ENCODE peak calls at places on chromosomes 12 and 14, in seven cellular contexts. S is fibroblast of lung, Q is GM19239, E is ovary, O is renal cortical epithelial cell, I is osteocyte, J is brain microvascular endothelial cell. N is an unnamed sample.

GRCh38 chr12:119406811-119407210 is 72.3 kb downstream of the CCDC60 start:
- DNase-seq in E (no peak), I (no peak), O (no peak), Q (no peak), S (no peak), J (no peak), N (no peak)

GRCh38 chr14:50792058-50792477 is 38.9 kb downstream of the NIN start:
- DNase-seq in S (no peak), E (no peak), I (no peak), O (no peak), J (no peak), Q (no peak), N (no peak)

GRCh38 chr12:21849878-21850277 is 75.4 kb upstream of the KCNJ8 start:
- DNase-seq in S (no peak), Q (no peak), E (no peak), O (no peak), J (no peak), I (no peak), N (no peak)

GRCh38 chr14:58805605-58806358 is 168.0 kb downstream of the DACT1 start:
- DNase-seq in S (peak; percentile 63), E (no peak), Q (no peak), J (peak; percentile 69), O (peak; percentile 27), I (no peak), N (peak; percentile 94)

GRCh38 chr14:91047174-91047753 is 13.2 kb downstream of the RPS6KA5 start:
- DNase-seq in E (no peak), I (no peak), Q (no peak), O (no peak), S (no peak), J (no peak), N (no peak)

GRCh38 chr14:68569546-68569908 is 223.3 kb downstream of the ZFP36L1 start:
- DNase-seq in E (no peak), S (no peak), Q (no peak), J (no peak), O (no peak), I (no peak), N (no peak)

GRCh38 chr14:102479777-102480176 is 29.8 kb downstream of the ANKRD9 start:
- DNase-seq in O (peak; percentile 7), J (no peak), S (no peak), E (peak; percentile 74), I (no peak), Q (no peak), N (no peak)

GRCh38 chr14:24095196-24096068 is 1.3 kb downstream of the PCK2 start:
- DNase-seq in E (no peak), I (no peak), S (peak; percentile 62), O (peak; percentile 54), Q (peak; percentile 92), J (no peak), N (peak; percentile 27)

N was measured in NCI-H2227 treated with DMSO at 0.1 percent for 48 hours.